ENCODE peak calls at places on chromosomes 2 and 18, in six cellular contexts. R, Q, Z, S, U and B are unnamed samples.

GRCh38 chr2:128502638-128503246 is 184.1 kb upstream of the HS6ST1 start:
- DNase-seq in Z (no peak), Q (no peak), R (no peak), S (no peak), U (no peak), B (no peak)

GRCh38 chr2:204551464-204551863 is 6.2 kb downstream of the PARD3B start:
- DNase-seq in S (no peak), Q (no peak), R (no peak), Z (no peak), U (no peak), B (no peak)

GRCh38 chr2:174717273-174717672 is 47.0 kb downstream of the CHRNA1 start:
- DNase-seq in R (peak; percentile 32), Z (no peak), U (no peak), S (no peak), Q (peak; percentile 12), B (no peak)

GRCh38 chr2:56108806-56109205 is 75.0 kb upstream of the CCDC85A start:
- DNase-seq in Z (no peak), Q (no peak), U (no peak), S (no peak), R (no peak), B (no peak)

GRCh38 chr18:63684718-63685117 is 18.0 kb upstream of the SERPINB11 start:
- DNase-seq in U (no peak), Z (no peak), S (no peak), R (no peak), Q (no peak), B (no peak)

GRCh38 chr2:53129851-53130250 is 637.8 kb upstream of the CHAC2 start:
- DNase-seq in R (peak; percentile 83), S (no peak), U (no peak), Q (peak; percentile 87), Z (no peak), B (no peak)

GRCh38 chr2:74863802-74864248 is 29.9 kb downstream of the HK2 start:
- DNase-seq in U (peak; percentile 74), Z (no peak), S (no peak), R (no peak), Q (no peak), B (no peak)

GRCh38 chr2:209496586-209496982 is 72.7 kb downstream of the MAP2 start:
- DNase-seq in Z (no peak), R (peak; percentile 88), Q (peak; percentile 40), U (no peak), S (no peak), B (no peak)

GRCh38 chr18:22434973-22435608 is 17.4 kb upstream of the CTAGE1 start:
- DNase-seq in Q (peak; percentile 65), S (no peak), U (no peak), Z (no peak), R (peak; percentile 58), B (no peak)

GRCh38 chr2:28359222-28360065 is 33.2 kb upstream of the FOSL2 start:
- DNase-seq in R (peak; percentile 88), U (peak; percentile 75), Q (peak; percentile 55), Z (no peak), S (no peak), B (peak; percentile 74)

GRCh38 chr2:216932806-216933579 is 73.1 kb upstream of the TNP1 start:
- DNase-seq in S (no peak), U (no peak), Q (no peak), R (no peak), Z (no peak), B (no peak)

GRCh38 chr2:197599285-197599965 is 76.0 kb downstream of the RFTN2 start:
- DNase-seq in U (no peak), Z (no peak), R (peak; percentile 64), Q (peak; percentile 57), S (no peak), B (peak; percentile 4)

GRCh38 chr2:38603402-38604265 is 906 bp upstream of the HNRNPLL start:
- DNase-seq in U (peak; percentile 87), Q (peak; percentile 82), S (peak; percentile 78), R (peak; percentile 85), Z (peak; percentile 79), B (peak; percentile 88)

GRCh38 chr2:112033600-112033999 is 21.5 kb upstream of the TMEM87B start:
- DNase-seq in U (no peak), Z (peak; percentile 67), R (peak; percentile 84), Q (peak; percentile 68), S (no peak), B (no peak)

GRCh38 chr2:85397925-85398331 is 12.2 kb downstream of the CAPG start:
- DNase-seq in U (peak; percentile 15), S (peak; percentile 49), Z (no peak), R (no peak), Q (no peak), B (no peak)

GRCh38 chr2:71971493-71971892 is 176.2 kb downstream of the CYP26B1 start:
- DNase-seq in Z (no peak), U (no peak), S (no peak), Q (no peak), R (no peak), B (no peak)

GRCh38 chr2:227082286-227082685 is 81.7 kb downstream of the COL4A4 start:
- DNase-seq in Z (no peak), S (no peak), Q (no peak), R (no peak), U (no peak), B (no peak)

GRCh38 chr2:134865388-134865787 is 27.0 kb downstream of the ACMSD start:
- DNase-seq in R (no peak), S (no peak), U (no peak), Z (no peak), Q (no peak), B (no peak)

DNA sequence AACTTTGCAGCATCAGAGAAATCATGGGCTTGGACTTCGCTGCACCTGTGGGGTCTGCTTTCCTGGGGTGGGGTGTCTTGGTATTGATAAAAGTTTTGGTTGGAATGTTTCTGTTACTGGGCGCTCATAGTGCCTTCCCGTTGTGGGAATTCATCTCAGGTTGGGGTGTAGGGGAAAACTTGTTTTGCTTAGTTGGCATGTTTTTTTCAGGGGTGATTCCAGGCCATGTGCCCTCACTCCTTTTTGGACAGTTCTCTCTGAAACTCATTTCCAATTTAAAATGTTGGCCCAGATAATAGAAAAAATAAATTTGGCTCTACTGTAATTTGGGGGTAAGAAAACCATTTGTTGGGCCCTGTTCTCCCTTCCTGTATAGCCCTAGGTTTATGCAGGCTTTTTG is 1.5 kb downstream of the LTBP1 start:
- DNase-seq in Q (no peak), S (no peak), R (no peak), Z (no peak), U (no peak), B (no peak)
- H3K4me1 ChIP-seq in Q (no peaks in the 10 kb centered on the region), S (no peaks in the 10 kb centered on the region), R (peaks cover 35% of the 10 kb centered on the region), Z (peaks cover 3% of the 10 kb centered on the region), U (no peaks in the 10 kb centered on the region), B (peaks cover 5% of the 10 kb centered on the region)

DNA sequence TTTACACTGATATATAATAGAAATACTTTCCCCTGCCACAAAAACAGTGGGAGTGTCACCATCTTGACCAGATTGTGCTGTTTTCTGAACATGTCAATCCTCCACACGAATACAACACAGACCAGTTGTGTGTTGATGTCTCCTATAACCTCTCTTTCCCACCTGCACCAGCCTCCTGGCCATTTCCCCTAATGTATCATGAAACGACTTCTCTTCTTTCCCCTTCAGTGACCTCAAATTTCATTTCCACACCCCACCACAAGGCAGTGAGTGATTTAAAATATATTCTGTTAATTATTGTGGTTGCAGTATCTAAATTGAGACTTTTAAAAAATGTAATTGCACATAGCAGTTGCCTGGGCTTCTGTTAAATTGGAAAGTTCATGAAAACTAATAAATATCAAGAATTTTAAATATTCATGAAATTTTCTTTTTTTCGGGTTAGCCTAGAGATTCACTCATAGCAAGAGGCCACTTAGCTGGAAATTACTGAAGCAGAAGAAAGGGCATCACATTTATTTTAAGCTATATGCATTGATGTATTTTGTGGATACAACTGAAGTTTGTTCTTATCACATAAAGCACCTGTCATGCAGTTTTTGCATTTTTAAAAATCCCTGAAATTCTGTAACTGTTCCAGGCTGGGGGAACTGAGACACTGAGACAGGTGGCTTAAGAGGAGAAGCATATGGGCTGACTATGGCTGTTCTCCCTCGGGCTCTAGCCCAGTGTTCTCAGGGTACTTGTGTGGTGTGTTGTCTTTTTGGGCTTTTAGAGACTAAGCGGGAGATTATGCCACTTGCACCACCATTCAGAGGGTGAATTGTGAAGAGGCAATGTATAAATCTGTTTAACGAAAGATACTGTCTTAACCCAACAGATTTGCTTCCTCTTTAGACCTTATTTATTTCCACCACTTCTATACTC is 15.9 kb downstream of the FAM171B start:
- DNase-seq in Q (no peak), Z (no peak), U (no peak), S (no peak), R (no peak), B (no peak)
- TF ChIP-seq CTCF in Q (no peak), Z (no peak), U (no peak), S (no peak), R (no peak), B (no peak)

DNA sequence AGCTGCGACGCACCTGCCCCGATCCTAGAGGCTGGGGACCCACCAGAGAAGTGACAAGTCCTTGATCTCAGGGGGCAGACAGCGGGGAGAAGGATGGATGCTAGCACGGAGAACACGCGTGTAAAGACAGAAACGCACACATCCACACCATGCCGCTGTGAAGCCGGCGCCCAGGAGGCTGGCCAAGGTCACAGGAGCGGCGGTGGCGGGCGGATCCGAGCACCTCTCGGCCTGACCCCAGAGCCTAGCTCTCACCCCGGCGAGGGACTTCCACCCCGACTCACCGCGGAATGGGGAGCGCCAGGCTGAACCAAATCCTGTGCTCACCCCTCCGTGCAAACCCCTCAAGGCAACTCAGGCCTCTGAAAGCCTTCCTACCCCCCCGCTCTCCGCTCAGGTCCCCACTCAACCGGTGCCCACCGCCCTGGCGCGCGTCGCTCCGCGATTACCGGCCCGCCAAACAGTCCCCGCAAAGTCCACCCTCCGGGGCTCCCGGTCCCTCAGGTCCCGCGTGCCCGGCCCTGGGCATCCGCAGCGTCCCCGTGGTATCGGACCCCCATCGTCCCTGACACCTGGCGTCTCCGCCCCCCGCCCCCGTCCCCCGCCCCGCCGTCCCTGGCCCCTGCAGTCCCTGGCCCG is 455 bp upstream of the LRRFIP1 start:
- DNase-seq in S (no peak), Z (no peak), R (no peak), Q (no peak), U (no peak), B (peak; percentile 42)
- H3K4me3 ChIP-seq in S (peak overlapping the region; percentile 98), Z (peak overlapping the region; percentile 24), R (peak overlapping the region; percentile 87), Q (peak overlapping the region; percentile 7), U (peak overlapping the region; percentile 53), B (peak overlapping the region; percentile 19)

GRCh38 chr2:9545502-9545901 is 10.1 kb downstream of the ADAM17 start:
- DNase-seq in S (no peak), Z (no peak), Q (no peak), U (no peak), R (no peak), B (no peak)
- H3K4me1 ChIP-seq in S (no peaks in the 10 kb centered on the region), Z (peaks cover 19% of the 10 kb centered on the region), Q (peaks cover 4% of the 10 kb centered on the region), U (peaks cover 7% of the 10 kb centered on the region), R (peaks cover 8% of the 10 kb centered on the region), B (peaks cover 12% of the 10 kb centered on the region)